ENCODE peak calls at places on chromosomes 12 and 14, in nine cellular contexts. Y, A, Z, J, P, S, M, K and O are unnamed samples.

GRCh38 chr14:38646391-38646790 is 390.5 kb upstream of the CLEC14A start:
- DNase-seq in J (no peak), M (no peak), S (peak; percentile 22), P (no peak), K (no peak), A (no peak), Z (no peak), Y (no peak), O (no peak)

GRCh38 chr12:25074954-25075353 is 120.0 kb downstream of the DNAI7 start:
- DNase-seq in P (no peak), A (no peak), Z (no peak), J (no peak), S (no peak), M (no peak), K (no peak), Y (no peak), O (peak; percentile 7)

GRCh38 chr12:8078400-8078799 is 3.7 kb upstream of the NECAP1 start:
- DNase-seq in A (no peak), Y (no peak), J (peak; percentile 87), Z (peak; percentile 37), M (peak; percentile 86), P (peak; percentile 58), S (peak; percentile 29), K (no peak), O (no peak)

GRCh38 chr14:59463773-59464650 is 1.2 kb downstream of the GPR135 start:
- DNase-seq in A (no peak), J (no peak), M (no peak), Z (no peak), Y (peak; percentile 24), S (no peak), P (no peak), K (peak; percentile 17), O (peak; percentile 64)

GRCh38 chr14:49637534-49638078 is 2.6 kb upstream of the DNAAF2 start:
- DNase-seq in M (no peak), P (no peak), S (no peak), Y (no peak), J (peak; percentile 62), K (no peak), A (no peak), Z (no peak), O (no peak)

GRCh38 chr12:28708918-28709371 is 440.1 kb upstream of the FAR2 start:
- DNase-seq in P (peak; percentile 77), S (no peak), A (no peak), J (peak; percentile 61), K (no peak), Y (no peak), Z (no peak), M (peak; percentile 91), O (no peak)

GRCh38 chr12:121582583-121583333 is 1.9 kb upstream of the KDM2B start:
- DNase-seq in Y (no peak), K (no peak), J (no peak), A (no peak), Z (no peak), M (no peak), P (peak; percentile 61), S (peak; percentile 53), O (no peak)

GRCh38 chr12:12521044-12521485 is 41.6 kb downstream of the DUSP16 start:
- DNase-seq in P (peak; percentile 18), S (no peak), K (no peak), J (no peak), Z (no peak), A (peak; percentile 39), Y (no peak), M (no peak), O (no peak)

GRCh38 chr12:62375603-62376002 is 91.0 kb upstream of the MON2 start:
- DNase-seq in J (no peak), A (no peak), K (no peak), P (no peak), M (no peak), Y (no peak), Z (peak; percentile 12), S (no peak), O (no peak)

GRCh38 chr14:90275820-90276219 is 19.5 kb downstream of the PSMC1 start:
- DNase-seq in P (peak; percentile 79), K (no peak), J (no peak), M (peak; percentile 89), Z (no peak), Y (no peak), A (no peak), S (no peak), O (no peak)

GRCh38 chr12:131529196-131530040 is 181.5 kb upstream of the SFSWAP start:
- DNase-seq in Y (no peak), Z (no peak), P (no peak), J (no peak), K (no peak), M (no peak), A (no peak), S (no peak), O (no peak)

GRCh38 chr12:50354908-50355307 is 41.5 kb downstream of the FAM186A start:
- DNase-seq in Z (no peak), S (no peak), A (no peak), P (no peak), J (no peak), M (no peak), Y (no peak), K (no peak), O (no peak)

GRCh38 chr14:50839696-50840095 is 8.7 kb upstream of the NIN start:
- DNase-seq in Z (no peak), K (no peak), J (no peak), A (no peak), S (no peak), P (no peak), Y (no peak), M (no peak), O (no peak)

GRCh38 chr12:6310771-6311610 is 509 bp downstream of the PLEKHG6 start:
- DNase-seq in Z (no peak), J (no peak), K (no peak), P (no peak), A (no peak), M (no peak), Y (no peak), S (no peak), O (no peak)

GRCh38 chr12:109947511-109947910 is 47.4 kb downstream of the TCHP start:
- DNase-seq in J (peak; percentile 84), M (peak; percentile 89), K (no peak), Z (peak; percentile 11), A (no peak), P (peak; percentile 91), S (no peak), Y (no peak), O (no peak)

GRCh38 chr12:97168804-97169203 is 261.7 kb downstream of the NEDD1 start:
- DNase-seq in K (no peak), Y (no peak), Z (no peak), M (no peak), J (no peak), P (peak; percentile 8), A (no peak), S (no peak), O (no peak)

GRCh38 chr14:25350802-25351201 is 300.9 kb upstream of the STXBP6 start:
- DNase-seq in K (no peak), M (no peak), A (no peak), S (no peak), Z (no peak), P (no peak), J (no peak), Y (no peak), O (no peak)

GRCh38 chr12:95402096-95402495 is 71.9 kb upstream of the METAP2 start:
- DNase-seq in J (no peak), M (no peak), Y (no peak), S (no peak), K (no peak), A (no peak), Z (no peak), P (no peak), O (no peak)

GRCh38 chr14:91299483-91300115 is 55.1 kb upstream of the GPR68 start:
- DNase-seq in K (no peak), S (peak; percentile 53), M (no peak), P (no peak), A (no peak), J (no peak), Z (peak; percentile 87), Y (no peak), O (no peak)

GRCh38 chr12:63802012-63802608 is 22.4 kb downstream of the RXYLT1 start:
- DNase-seq in Z (peak; percentile 13), P (no peak), M (peak; percentile 37), J (peak; percentile 25), K (no peak), Y (no peak), A (no peak), S (peak; percentile 62), O (no peak)
- TF ChIP-seq CTCF in Z (peak; percentile 53), P (peak; percentile 71), M (peak; percentile 48), J (peak; percentile 63), K (no peak), Y (peak; percentile 55), A (peak; percentile 72), S (peak; percentile 82), O (peak; percentile 51)

GRCh38 chr14:24162083-24162482 is 1.0 kb downstream of the IRF9 start:
- DNase-seq in K (no peak), S (no peak), Z (no peak), P (peak; percentile 26), Y (no peak), J (peak; percentile 75), A (no peak), M (no peak), O (no peak)

GRCh38 chr14:24160499-24160849 is 591 bp upstream of the IRF9 start:
- DNase-seq in K (no peak), P (no peak), S (no peak), M (no peak), A (no peak), J (no peak), Z (no peak), Y (no peak), O (no peak)

GRCh38 chr14:24159777-24160498 is 1.1 kb upstream of the IRF9 start:
- DNase-seq in S (no peak), J (no peak), Z (no peak), M (no peak), A (no peak), K (no peak), P (no peak), Y (no peak), O (no peak)

GRCh38 chr14:24164591-24164991 is 3.5 kb downstream of the IRF9 start:
- DNase-seq in Y (no peak), P (no peak), S (no peak), Z (no peak), K (no peak), J (no peak), A (no peak), M (no peak), O (no peak)

GRCh38 chr14:24160850-24161804 is at the start of gene IRF9:
- DNase-seq in Z (peak; percentile 83), K (peak; percentile 100), J (peak; percentile 91), P (peak; percentile 78), Y (peak; percentile 93), A (peak; percentile 99), S (peak; percentile 97), M (peak; percentile 93), O (peak; percentile 94)
- TF ChIP-seq CTCF in Z (peak; percentile 93), K (peak; percentile 93), J (peak; percentile 97), P (peak; percentile 96), Y (peak; percentile 85), A (peak; percentile 99), S (peak; percentile 96), M (peak; percentile 90), O (peak; percentile 90)

GRCh38 chr12:104456950-104457745 is 400 bp downstream of the CHST11 start:
- DNase-seq in M (peak; percentile 86), A (peak; percentile 57), Y (peak; percentile 55), Z (peak; percentile 76), J (peak; percentile 61), S (peak; percentile 86), K (peak; percentile 75), P (peak; percentile 69), O (peak; percentile 79)
- TF ChIP-seq CTCF in M (peak; percentile 57), A (peak; percentile 61), Y (peak; percentile 21), Z (peak; percentile 56), J (peak; percentile 18), S (peak; percentile 85), K (no peak), P (peak; percentile 29), O (peak; percentile 63)

GRCh38 chr12:124392271-124392990 is 97.5 kb downstream of the RFLNA start:
- DNase-seq in M (peak; percentile 77), A (no peak), S (no peak), Z (no peak), Y (peak; percentile 40), J (peak; percentile 45), P (peak; percentile 61), K (peak; percentile 45), O (peak; percentile 51)
- TF ChIP-seq CTCF in M (peak; percentile 28), A (peak; percentile 27), S (peak; percentile 56), Z (no peak), Y (peak; percentile 20), J (peak; percentile 43), P (no peak), K (no peak), O (no peak)